ENCODE peak calls at places on chromosomes 5 and 9, in five cellular contexts. V is CD8-positive, alpha-beta T cell; R is AG10803; E is SJSA1; C is ovary. M is an unnamed sample.

GRCh38 chr9:30932226-30932625 is 1452.2 kb upstream of the ACO1 start:
- DNase-seq in V (no peak), R (no peak), E (no peak), C (no peak), M (no peak)

GRCh38 chr5:66861402-66861801 is 265.2 kb downstream of the MAST4 start:
- DNase-seq in V (no peak), R (no peak), E (no peak), C (no peak), M (no peak)

GRCh38 chr5:14716755-14717752 is 52.5 kb downstream of the OTULIN start:
- DNase-seq in V (no peak), R (no peak), E (no peak), C (no peak), M (no peak)

GRCh38 chr9:71729816-71730526 is 38.3 kb downstream of the CEMIP2 start:
- DNase-seq in V (no peak), R (no peak), E (peak), C (no peak), M (no peak)

GRCh38 chr5:145633474-145633873 is 201.7 kb downstream of the PRELID2 start:
- DNase-seq in V (no peak), R (no peak), E (no peak), C (no peak), M (no peak)

GRCh38 chr9:109401169-109401989 is 80.5 kb upstream of the EPB41L4B start:
- DNase-seq in V (no peak), R (peak), E (peak), C (peak), M (no peak)

GRCh38 chr5:135246923-135247795 is 151.9 kb downstream of the MACROH2A1 start:
- DNase-seq in V (no peak), R (peak), E (peak), C (no peak), M (no peak)

GRCh38 chr5:140637722-140638473 is 1.4 kb upstream of the TMCO6 start:
- DNase-seq in V (no peak), R (no peak), E (no peak), C (peak), M (no peak)

GRCh38 chr9:21153688-21154608 is 12.3 kb upstream of the IFNW1 start:
- DNase-seq in V (no peak), R (no peak), E (no peak), C (no peak), M (no peak)

GRCh38 chr5:38373733-38374132 is 115.4 kb downstream of the EGFLAM start:
- DNase-seq in V (no peak), R (peak), E (no peak), C (no peak), M (no peak)

GRCh38 chr5:87754009-87754757 is 341.5 kb upstream of the CCNH start:
- DNase-seq in V (no peak), R (no peak), E (no peak), C (no peak), M (no peak)

GRCh38 chr9:8555767-8556500 is 756.4 kb upstream of the DMAC1 start:
- DNase-seq in V (no peak), R (no peak), E (no peak), C (no peak), M (no peak)

GRCh38 chr5:177474094-177474493 is 660 bp upstream of the DBN1 start:
- DNase-seq in V (no peak), R (no peak), E (no peak), C (no peak), M (no peak)
- H3K4me3 ChIP-seq in V (no peak), R (peak), E (no peak), C (no peak), M (no peak)

GRCh38 chr9:97237951-97238851 is 69.3 kb upstream of the CCDC180 start:
- DNase-seq in V (peak), R (peak), E (no peak), C (peak), M (peak)

GRCh38 chr9:97237311-97237786 is 70.1 kb upstream of the CCDC180 start:
- DNase-seq in V (no peak), R (no peak), E (no peak), C (no peak), M (no peak)
- H3K4me3 ChIP-seq in V (no peak), R (no peak), E (no peak), C (peak), M (no peak)

GRCh38 chr9:34588671-34589370 is 703 bp downstream of the CNTFR start:
- DNase-seq in V (no peak), R (no peak), E (no peak), C (no peak), M (no peak)

GRCh38 chr9:34587271-34587670 is 2.3 kb downstream of the CNTFR start:
- DNase-seq in V (no peak), R (no peak), E (no peak), C (no peak), M (no peak)

GRCh38 chr9:34585946-34586705 is 3.4 kb downstream of the CNTFR start:
- DNase-seq in V (no peak), R (no peak), E (no peak), C (no peak), M (no peak)

GRCh38 chr9:34581318-34581717 is 8.2 kb downstream of the CNTFR start:
- DNase-seq in V (no peak), R (no peak), E (no peak), C (no peak), M (no peak)

DNA sequence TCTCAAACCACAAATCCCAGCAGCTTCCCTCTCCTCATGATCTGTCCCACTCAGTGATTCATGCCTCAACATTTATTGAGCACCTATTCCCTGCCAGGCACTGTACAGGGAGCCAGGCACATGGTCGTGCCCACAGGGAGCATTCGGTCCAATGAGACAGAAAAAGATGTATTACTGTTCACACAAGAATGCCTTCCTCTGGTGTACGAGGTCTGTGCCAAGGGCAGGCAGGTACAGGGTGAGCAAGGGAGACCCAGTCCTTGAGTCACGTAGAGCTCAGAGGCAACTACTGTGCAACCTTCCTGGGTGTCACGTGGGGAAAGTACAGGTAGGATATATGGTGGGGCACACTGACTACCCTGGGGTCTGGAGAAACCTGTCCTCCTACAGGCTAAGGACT is 4.6 kb downstream of the CNTFR start:
- DNase-seq in V (no peak), R (no peak), E (no peak), C (no peak), M (no peak)
- H3K4me3 ChIP-seq in V (no peak), R (no peak), E (no peak), C (no peak), M (no peak)

GRCh38 chr5:177367323-177367848 is 9.7 kb downstream of the RGS14 start:
- DNase-seq in V (no peak), R (no peak), E (no peak), C (no peak), M (no peak)
- H3K4me3 ChIP-seq in V (no peak), R (peak), E (no peak), C (peak), M (no peak)

GRCh38 chr5:72363146-72363802 is 43.1 kb downstream of the PTCD2 start:
- DNase-seq in V (no peak), R (peak), E (peak), C (no peak), M (no peak)
- H3K4me3 ChIP-seq in V (no peak), R (no peak), E (no peak), C (no peak), M (no peak)

GRCh38 chr9:73270967-73271722 is 119.5 kb downstream of the ANXA1 start:
- DNase-seq in V (no peak), R (peak), E (no peak), C (no peak), M (no peak)
- H3K4me3 ChIP-seq in V (no peak), R (no peak), E (no peak), C (no peak), M (no peak)

M was measured in effector memory CD4-positive, alpha-beta T cell.